ENCODE peak calls at places on chromosome 19, in four cellular contexts. N is CD8-positive, alpha-beta memory T cell; X is tibial artery; W is transverse colon. E is an unnamed sample.
A peak's percentile ranks its signal among the peaks of the same experiment; 100 is the strongest.

GRCh38 chr19:8577741-8578140 is 499 bp upstream of the MYO1F start:
- DNase-seq in X (no peak), N (no peak), W (no peak), E (no peak)

GRCh38 chr19:56333506-56333905 is 18.9 kb upstream of the ZSCAN5A start:
- DNase-seq in W (peak; percentile 54), X (no peak), N (no peak), E (no peak)

GRCh38 chr19:55189424-55189823 is 9.3 kb upstream of the SYT5 start:
- DNase-seq in W (peak; percentile 23), X (no peak), N (no peak), E (no peak)

GRCh38 chr19:48554385-48555091 is 2.6 kb downstream of the SULT2B1 start:
- DNase-seq in X (no peak), N (peak; percentile 9), W (no peak), E (no peak)

GRCh38 chr19:34149873-34150272 is 22.4 kb upstream of the LSM14A start:
- DNase-seq in X (no peak), N (no peak), W (no peak), E (no peak)

GRCh38 chr19:13817615-13818371 is 22.6 kb downstream of the ZSWIM4 start:
- DNase-seq in X (no peak), W (peak; percentile 87), N (no peak), E (no peak)

GRCh38 chr19:5916201-5916708 is 2.2 kb downstream of the CAPS start:
- DNase-seq in N (no peak), X (no peak), W (no peak), E (no peak)

GRCh38 chr19:6811906-6812305 is 39.4 kb downstream of the VAV1 start:
- DNase-seq in W (no peak), X (no peak), N (no peak), E (no peak)

GRCh38 chr19:28960586-28960985 is 252.4 kb downstream of the UQCRFS1 start:
- DNase-seq in W (no peak), X (no peak), N (no peak), E (no peak)

GRCh38 chr19:36986601-36987000 is 70.5 kb downstream of the ZNF568 start:
- DNase-seq in N (no peak), W (no peak), X (no peak), E (no peak)

GRCh38 chr19:55661826-55662225 is 7.0 kb downstream of the U2AF2 start:
- DNase-seq in W (no peak), X (no peak), N (no peak), E (no peak)

GRCh38 chr19:53294786-53295441 is 27.4 kb upstream of the VN1R4 start:
- DNase-seq in N (no peak), W (no peak), X (no peak), E (no peak)

GRCh38 chr19:38544569-38545315 is 73.0 kb downstream of the MAP4K1 start:
- DNase-seq in N (no peak), W (no peak), X (no peak), E (no peak)

GRCh38 chr19:42207767-42208259 is 9.7 kb downstream of the DEDD2 start:
- DNase-seq in X (no peak), N (no peak), W (no peak), E (no peak)

GRCh38 chr19:46834984-46835383 is 15.7 kb downstream of the AP2S1 start:
- DNase-seq in W (no peak), N (no peak), X (no peak), E (no peak)

GRCh38 chr19:7789447-7789846 is 26.4 kb downstream of the CLEC4M start:
- DNase-seq in N (no peak), W (peak; percentile 33), X (no peak), E (no peak)

GRCh38 chr19:48588670-48589399 is 17.7 kb upstream of the SPACA4 start:
- DNase-seq in X (peak; percentile 89), W (peak; percentile 95), N (peak; percentile 88), E (no peak)

GRCh38 chr19:13103585-13103923 is 896 bp upstream of the LYL1 start:
- DNase-seq in N (no peak), X (no peak), W (no peak), E (peak; percentile 87)

GRCh38 chr19:35347171-35347929 is at the start of gene FFAR1:
- DNase-seq in X (peak; percentile 48), W (peak; percentile 40), N (no peak), E (peak; percentile 22)

GRCh38 chr19:29294343-29294811 is 81.4 kb upstream of the UQCRFS1 start:
- DNase-seq in N (no peak), W (no peak), X (peak; percentile 4), E (no peak)

GRCh38 chr19:38736413-38737280 is 7.6 kb downstream of the CAPN12 start:
- DNase-seq in X (no peak), W (peak; percentile 90), N (peak; percentile 76), E (peak; percentile 86)

GRCh38 chr19:19006213-19006612 is 27.1 kb downstream of the SUGP2 start:
- DNase-seq in X (no peak), N (no peak), W (no peak), E (no peak)

GRCh38 chr19:15291666-15292065 is 40.7 kb downstream of the BRD4 start:
- DNase-seq in X (no peak), N (no peak), W (no peak), E (no peak)

GRCh38 chr19:13847900-13848677 is 28.8 kb upstream of the NANOS3 start:
- DNase-seq in W (no peak), X (no peak), N (no peak), E (no peak)

GRCh38 chr19:41792513-41793413 is 3.6 kb upstream of the CEACAM3 start:
- DNase-seq in N (peak; percentile 60), W (peak; percentile 63), X (no peak), E (no peak)

GRCh38 chr19:56507446-56508281 is at the start of gene ZNF471:
- DNase-seq in X (peak; percentile 99), N (peak; percentile 89), W (peak; percentile 95), E (peak; percentile 96)

GRCh38 chr19:43450545-43450997 is 14.8 kb downstream of the LYPD3 start:
- DNase-seq in N (no peak), W (no peak), X (no peak), E (no peak)

GRCh38 chr19:29671393-29672076 is 6.3 kb downstream of the PLEKHF1 start:
- DNase-seq in N (peak; percentile 96), W (peak; percentile 72), X (peak; percentile 67), E (no peak)

GRCh38 chr19:19385900-19386339 is 19.6 kb upstream of the GATAD2A start:
- DNase-seq in N (peak; percentile 76), W (no peak), X (no peak), E (no peak)

GRCh38 chr19:56258272-56258671 is 14.3 kb upstream of the EDDM13 start:
- DNase-seq in X (no peak), N (no peak), W (no peak), E (no peak)

GRCh38 chr19:5480427-5480836 is 25.2 kb downstream of the ZNRF4 start:
- DNase-seq in W (peak; percentile 26), X (no peak), N (no peak), E (no peak)

GRCh38 chr19:47529018-47529742 is 14.3 kb upstream of the NAPA start:
- DNase-seq in X (no peak), N (no peak), W (no peak), E (no peak)

GRCh38 chr19:12648088-12648487 is 18.5 kb downstream of the MAN2B1 start:
- DNase-seq in W (no peak), X (no peak), N (no peak), E (no peak)

GRCh38 chr19:43532571-43532961 is 422 bp upstream of the ZNF575 start:
- DNase-seq in W (peak; percentile 82), X (peak; percentile 85), N (no peak), E (no peak)

GRCh38 chr19:33394006-33394722 is 20.7 kb downstream of the CEBPG start:
- DNase-seq in N (peak; percentile 33), X (peak; percentile 80), W (no peak), E (no peak)

GRCh38 chr19:32916969-32917611 is 47.5 kb upstream of the SLC7A9 start:
- DNase-seq in X (no peak), N (no peak), W (no peak), E (no peak)

GRCh38 chr19:48895226-48895625 is 3.3 kb downstream of the TULP2 start:
- DNase-seq in X (no peak), N (no peak), W (no peak), E (no peak)

GRCh38 chr19:5575553-5575952 is 7.8 kb upstream of the TINCR start:
- DNase-seq in W (no peak), N (no peak), X (no peak), E (no peak)

GRCh38 chr19:45151821-45152503 is 8.8 kb downstream of the NKPD1 start:
- DNase-seq in X (no peak), N (no peak), W (no peak), E (no peak)

GRCh38 chr19:45149129-45149528 is 11.7 kb downstream of the NKPD1 start:
- DNase-seq in W (no peak), X (no peak), N (no peak), E (no peak)

GRCh38 chr19:45150180-45150579 is 10.6 kb downstream of the NKPD1 start:
- DNase-seq in W (no peak), N (no peak), X (no peak), E (no peak)

GRCh38 chr19:45152504-45153338 is 8.1 kb downstream of the NKPD1 start:
- DNase-seq in N (peak; percentile 63), X (no peak), W (peak; percentile 67), E (no peak)

GRCh38 chr19:45150731-45151725 is 9.8 kb downstream of the NKPD1 start:
- DNase-seq in X (no peak), N (no peak), W (no peak), E (no peak)
- H3K4me1 ChIP-seq in X (peaks cover 25% of the 10 kb centered on the region), N (peaks cover 19% of the 10 kb centered on the region), W (peaks cover 20% of the 10 kb centered on the region), E (peaks cover 33% of the 10 kb centered on the region)

GRCh38 chr19:17471410-17472125 is 1.2 kb downstream of the SLC27A1 start:
- DNase-seq in W (no peak), N (no peak), X (no peak), E (no peak)
- H3K27ac ChIP-seq in W (peak overlapping the region; percentile 82), N (no peak overlapping the region), X (peak overlapping the region; percentile 95), E (peak overlapping the region; percentile 93)

DNA sequence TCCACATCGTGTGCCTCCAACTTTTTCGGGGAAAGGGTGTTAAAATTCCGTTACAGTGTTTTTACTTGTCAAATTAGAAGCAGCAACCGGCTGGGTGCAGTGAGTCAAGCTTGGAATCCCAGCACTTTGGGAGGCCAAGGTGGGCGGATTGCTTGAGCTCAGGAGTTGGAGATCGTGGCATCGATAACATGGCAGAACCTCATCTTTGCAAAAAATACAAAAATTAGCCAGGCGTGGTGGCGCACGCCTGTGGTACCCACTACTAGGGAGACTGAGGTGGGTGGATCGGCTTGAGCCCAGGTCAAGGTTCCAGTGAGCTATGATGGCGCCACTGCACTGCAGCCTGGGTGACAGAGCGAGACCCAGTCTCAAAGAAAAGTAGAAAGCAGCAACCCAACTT is 1.1 kb upstream of the SLC35E1 start:
- DNase-seq in W (no peak), N (no peak), X (no peak), E (no peak)
- H3K4me1 ChIP-seq in W (peaks cover 16% of the 10 kb centered on the region), N (peaks cover 48% of the 10 kb centered on the region), X (peaks cover 28% of the 10 kb centered on the region), E (peaks cover 47% of the 10 kb centered on the region)

GRCh38 chr19:4228765-4229178 is 551 bp upstream of the EBI3 start:
- DNase-seq in X (no peak), N (no peak), W (no peak), E (no peak)

GRCh38 chr19:4227771-4228170 is 1.6 kb upstream of the EBI3 start:
- DNase-seq in W (no peak), X (no peak), N (no peak), E (no peak)

GRCh38 chr19:4225902-4226301 is 3.4 kb upstream of the EBI3 start:
- DNase-seq in X (no peak), N (no peak), W (no peak), E (no peak)

GRCh38 chr19:4232614-4233281 is 3.4 kb downstream of the EBI3 start:
- DNase-seq in W (no peak), X (no peak), N (no peak), E (no peak)

GRCh38 chr19:4229179-4229931 is at the start of gene EBI3:
- DNase-seq in N (no peak), X (no peak), W (peak; percentile 34), E (no peak)
- H3K27ac ChIP-seq in N (no peak within 1 kb of the TSS), X (no peak within 1 kb of the TSS), W (no peak within 1 kb of the TSS), E (no peak within 1 kb of the TSS)